ENCODE peak calls at places on chromosome 11, in ten cellular contexts. One of them, this sample, is unnamed.
A peak's percentile ranks its signal among the peaks of the same experiment; 100 is the strongest.

GRCh38 chr11:64845125-64845735 is 777 bp upstream of the CDC42BPG start:
- DNase-seq in GM03348: no peak
- DNase-seq in effector memory CD4-positive, alpha-beta T cell: no peak
- DNase-seq in GM13976: no peak
- DNase-seq in iris pigment epithelial cell: no peak
- DNase-seq in ovary: peak; percentile 59
- DNase-seq in NCI-H345: no peak
- DNase-seq in activated T-cell treated with anti-CD3 and anti-CD28 coated beads for 1 hour: no peak
- DNase-seq in NCI-H1694: no peak
- DNase-seq in A172: no peak
- DNase-seq in this sample: no peak

GRCh38 chr11:69442807-69443137 is 38.7 kb upstream of the LINC01488 start:
- DNase-seq in NCI-H345: no peak
- DNase-seq in NCI-H1694: no peak
- DNase-seq in activated T-cell treated with anti-CD3 and anti-CD28 coated beads for 1 hour: no peak
- DNase-seq in GM13976: no peak
- DNase-seq in A172: peak; percentile 74
- DNase-seq in GM03348: peak; percentile 71
- DNase-seq in ovary: no peak
- DNase-seq in iris pigment epithelial cell: peak; percentile 80
- DNase-seq in effector memory CD4-positive, alpha-beta T cell: no peak
- DNase-seq in this sample: peak; percentile 58

GRCh38 chr11:41379084-41379483 is 80.4 kb downstream of the LRRC4C start:
- DNase-seq in NCI-H345: no peak
- DNase-seq in activated T-cell treated with anti-CD3 and anti-CD28 coated beads for 1 hour: no peak
- DNase-seq in A172: no peak
- DNase-seq in GM03348: no peak
- DNase-seq in ovary: no peak
- DNase-seq in GM13976: no peak
- DNase-seq in effector memory CD4-positive, alpha-beta T cell: no peak
- DNase-seq in iris pigment epithelial cell: no peak
- DNase-seq in NCI-H1694: no peak
- DNase-seq in this sample: no peak

GRCh38 chr11:73287400-73288101 is 15.4 kb downstream of the P2RY6 start:
- DNase-seq in GM03348: no peak
- DNase-seq in iris pigment epithelial cell: no peak
- DNase-seq in ovary: no peak
- DNase-seq in NCI-H1694: no peak
- DNase-seq in effector memory CD4-positive, alpha-beta T cell: no peak
- DNase-seq in A172: no peak
- DNase-seq in GM13976: no peak
- DNase-seq in activated T-cell treated with anti-CD3 and anti-CD28 coated beads for 1 hour: no peak
- DNase-seq in NCI-H345: no peak
- DNase-seq in this sample: no peak

GRCh38 chr11:87421422-87421821 is 383.7 kb downstream of the TMEM135 start:
- DNase-seq in activated T-cell treated with anti-CD3 and anti-CD28 coated beads for 1 hour: no peak
- DNase-seq in NCI-H1694: peak; percentile 76
- DNase-seq in A172: peak; percentile 81
- DNase-seq in GM13976: peak; percentile 54
- DNase-seq in GM03348: peak; percentile 88
- DNase-seq in ovary: no peak
- DNase-seq in iris pigment epithelial cell: peak; percentile 83
- DNase-seq in NCI-H345: peak; percentile 81
- DNase-seq in effector memory CD4-positive, alpha-beta T cell: no peak
- DNase-seq in this sample: no peak

GRCh38 chr11:30889116-30889765 is 303.1 kb upstream of the MPPED2 start:
- DNase-seq in iris pigment epithelial cell: peak; percentile 51
- DNase-seq in effector memory CD4-positive, alpha-beta T cell: no peak
- DNase-seq in NCI-H1694: no peak
- DNase-seq in GM13976: no peak
- DNase-seq in GM03348: no peak
- DNase-seq in A172: peak; percentile 10
- DNase-seq in NCI-H345: no peak
- DNase-seq in ovary: no peak
- DNase-seq in activated T-cell treated with anti-CD3 and anti-CD28 coated beads for 1 hour: no peak
- DNase-seq in this sample: no peak

GRCh38 chr11:27347949-27348879 is 14.8 kb downstream of the CCDC34 start:
- DNase-seq in effector memory CD4-positive, alpha-beta T cell: no peak
- DNase-seq in iris pigment epithelial cell: no peak
- DNase-seq in NCI-H345: peak; percentile 82
- DNase-seq in NCI-H1694: no peak
- DNase-seq in GM13976: no peak
- DNase-seq in ovary: no peak
- DNase-seq in GM03348: peak; percentile 4
- DNase-seq in A172: no peak
- DNase-seq in activated T-cell treated with anti-CD3 and anti-CD28 coated beads for 1 hour: no peak
- DNase-seq in this sample: no peak

GRCh38 chr11:110971110-110971509 is 258.9 kb upstream of the ARHGAP20 start:
- DNase-seq in NCI-H1694: no peak
- DNase-seq in ovary: no peak
- DNase-seq in GM13976: no peak
- DNase-seq in NCI-H345: no peak
- DNase-seq in activated T-cell treated with anti-CD3 and anti-CD28 coated beads for 1 hour: no peak
- DNase-seq in effector memory CD4-positive, alpha-beta T cell: no peak
- DNase-seq in A172: peak; percentile 45
- DNase-seq in GM03348: peak; percentile 31
- DNase-seq in iris pigment epithelial cell: peak; percentile 96
- DNase-seq in this sample: no peak

GRCh38 chr11:111021131-111021530 is 224.4 kb upstream of the POU2AF2 start:
- DNase-seq in effector memory CD4-positive, alpha-beta T cell: no peak
- DNase-seq in GM13976: no peak
- DNase-seq in GM03348: no peak
- DNase-seq in NCI-H345: no peak
- DNase-seq in A172: no peak
- DNase-seq in activated T-cell treated with anti-CD3 and anti-CD28 coated beads for 1 hour: no peak
- DNase-seq in ovary: no peak
- DNase-seq in NCI-H1694: no peak
- DNase-seq in iris pigment epithelial cell: peak; percentile 33
- DNase-seq in this sample: no peak